ENCODE peak calls at places on chromosomes 6 and 20, in five cellular contexts. K is H9, J is mesenchymal stem cell, M is H1, N is trophoblast cell. A is an unnamed sample.

GRCh38 chr20:46364670-46365482 is 41.5 kb downstream of the ELMO2 start:
- DNase-seq in K (no peak), M (no peak), N (no peak), J (peak; percentile 12), A (no peak)

GRCh38 chr6:46648869-46649488 is 3.6 kb downstream of the CYP39A1 start:
- DNase-seq in N (peak; percentile 67), J (peak; percentile 30), K (no peak), M (no peak), A (no peak)

GRCh38 chr20:24608926-24609667 is 139.7 kb downstream of the SYNDIG1 start:
- DNase-seq in K (no peak), M (no peak), N (no peak), J (no peak), A (no peak)

GRCh38 chr6:57435475-57436163 is 118.2 kb downstream of the PRIM2 start:
- DNase-seq in J (no peak), N (no peak), K (no peak), M (no peak), A (no peak)

GRCh38 chr20:5078399-5078958 is 41.3 kb downstream of the PCNA start:
- DNase-seq in J (peak; percentile 45), M (no peak), K (no peak), N (peak; percentile 67), A (no peak)

GRCh38 chr20:4151991-4152695 is 136.8 kb upstream of the RNF24 start:
- DNase-seq in M (no peak), N (no peak), J (no peak), K (no peak), A (no peak)

GRCh38 chr6:31332637-31333602 is 24.1 kb downstream of the HLA-B start:
- DNase-seq in M (no peak), N (no peak), J (no peak), K (no peak), A (no peak)

GRCh38 chr6:142680308-142680707 is 264.7 kb downstream of the HIVEP2 start:
- DNase-seq in K (no peak), N (no peak), J (no peak), M (no peak), A (no peak)

GRCh38 chr6:13986700-13987399 is 62.1 kb downstream of the RNF182 start:
- DNase-seq in K (no peak), M (no peak), N (no peak), J (no peak), A (no peak)

GRCh38 chr6:72616406-72617015 is 5.4 kb upstream of the KCNQ5 start:
- DNase-seq in N (peak; percentile 62), K (no peak), J (peak; percentile 42), M (no peak), A (no peak)

GRCh38 chr20:50219520-50220086 is 29.0 kb downstream of the CEBPB start:
- DNase-seq in N (no peak), J (no peak), K (no peak), M (no peak), A (no peak)

GRCh38 chr20:49936153-49937022 is at the start of gene RNF114:
- DNase-seq in K (peak; percentile 88), M (peak; percentile 88), J (peak; percentile 88), N (peak; percentile 97), A (peak; percentile 90)

GRCh38 chr6:139927236-139927635 is 552.8 kb upstream of the CITED2 start:
- DNase-seq in J (peak; percentile 64), K (no peak), M (no peak), N (no peak), A (no peak)

GRCh38 chr6:4185419-4185818 is 50.0 kb upstream of the ECI2 start:
- DNase-seq in K (no peak), N (no peak), J (no peak), M (no peak), A (no peak)

GRCh38 chr6:109429496-109429895 is 10.9 kb downstream of the PPIL6 start:
- DNase-seq in J (no peak), K (no peak), N (no peak), M (no peak), A (no peak)

GRCh38 chr6:158194487-158195280 is 26.5 kb downstream of the GTF2H5 start:
- DNase-seq in J (no peak), K (peak; percentile 35), M (no peak), N (no peak), A (no peak)

GRCh38 chr6:41200901-41201783 is at the start of gene TREML2:
- DNase-seq in K (no peak), N (no peak), J (no peak), M (peak; percentile 43), A (no peak)

GRCh38 chr20:63290677-63291472 is 2.1 kb upstream of the COL20A1 start:
- DNase-seq in M (peak; percentile 98), N (peak; percentile 66), K (peak; percentile 85), J (peak; percentile 46), A (peak; percentile 44)

GRCh38 chr6:116328528-116328903 is 42.2 kb upstream of the DSE start:
- DNase-seq in N (no peak), J (peak; percentile 33), K (no peak), M (no peak), A (no peak)

GRCh38 chr6:195861-196360 is 96.4 kb upstream of the DUSP22 start:
- DNase-seq in J (peak; percentile 80), K (no peak), N (peak; percentile 13), M (no peak), A (no peak)

GRCh38 chr6:111462770-111463391 is 20.1 kb downstream of the REV3L start:
- DNase-seq in N (peak; percentile 24), M (no peak), J (peak; percentile 87), K (no peak), A (no peak)

GRCh38 chr6:111468329-111469012 is 14.5 kb downstream of the REV3L start:
- DNase-seq in K (no peak), N (peak; percentile 80), M (no peak), J (peak; percentile 53), A (no peak)

GRCh38 chr6:111461860-111462259 is 21.2 kb downstream of the REV3L start:
- DNase-seq in J (peak; percentile 41), N (no peak), K (no peak), M (no peak), A (no peak)

GRCh38 chr6:111469543-111469942 is 13.5 kb downstream of the REV3L start:
- DNase-seq in J (no peak), M (no peak), K (no peak), N (peak; percentile 57), A (no peak)

GRCh38 chr6:111464184-111464583 is 18.8 kb downstream of the REV3L start:
- DNase-seq in K (no peak), J (no peak), N (peak; percentile 35), M (no peak), A (no peak)
- H2BK12ac ChIP-seq in K (no peak overlapping the region), J (no peak overlapping the region), N (no peak overlapping the region), M (no peak overlapping the region), A (no peak overlapping the region)

DNA sequence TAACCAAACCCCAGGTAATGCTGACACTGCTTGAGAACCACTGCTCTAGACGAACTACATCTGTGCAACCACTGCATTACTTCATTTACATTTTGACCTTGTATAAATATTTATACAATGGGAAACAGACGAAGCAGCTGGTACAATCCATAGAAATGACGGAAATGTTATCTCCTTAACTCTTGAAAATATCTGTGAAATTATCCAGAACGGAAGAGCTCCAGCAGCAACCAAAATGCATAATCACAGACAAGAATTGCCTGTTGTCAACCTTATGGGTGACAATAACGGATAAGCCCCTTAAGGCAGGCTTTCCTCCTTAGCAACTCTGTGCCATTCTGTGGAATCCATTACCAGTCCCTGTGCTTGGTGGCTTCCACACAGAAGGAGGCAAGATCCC is 115.4 kb downstream of the DTNBP1 start:
- DNase-seq in N (peak; percentile 50), K (no peak), M (no peak), J (peak; percentile 91), A (no peak)
- H2BK12ac ChIP-seq in N (no peak overlapping the region), K (no peak overlapping the region), M (no peak overlapping the region), J (peak overlapping the region; percentile 82), A (no peak overlapping the region)

DNA sequence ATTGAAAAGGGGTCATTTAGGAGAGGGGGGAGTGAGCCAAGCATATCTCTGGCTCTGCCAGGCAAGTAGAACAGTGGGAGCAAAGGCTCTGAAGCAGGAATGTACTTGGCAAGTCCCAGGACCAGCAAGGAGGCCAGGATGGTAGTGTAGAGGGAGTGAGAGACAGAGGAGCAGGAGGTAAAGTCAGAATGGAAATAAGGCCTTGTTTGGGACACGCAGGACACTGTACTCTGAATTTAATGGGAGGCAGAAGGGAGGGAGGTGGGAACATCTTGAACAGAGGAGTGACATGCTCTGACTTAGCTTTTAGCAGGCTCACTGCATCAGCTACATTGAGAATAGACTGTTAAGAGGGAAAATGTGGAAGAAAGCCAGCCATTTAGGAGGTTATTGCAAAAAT is 37.0 kb upstream of the ENPP1 start:
- DNase-seq in J (no peak), N (no peak), M (no peak), K (no peak), A (no peak)
- H2BK12ac ChIP-seq in J (peak overlapping the region; percentile 9), N (no peak overlapping the region), M (no peak overlapping the region), K (no peak overlapping the region), A (no peak overlapping the region)

GRCh38 chr6:110633731-110634130 is 157.3 kb upstream of the SLC22A16 start:
- DNase-seq in M (no peak), N (no peak), K (no peak), J (no peak), A (no peak)

GRCh38 chr6:110636776-110637175 is 160.4 kb upstream of the SLC22A16 start:
- DNase-seq in N (no peak), K (no peak), J (no peak), M (no peak), A (no peak)

GRCh38 chr6:110629153-110629552 is 152.7 kb upstream of the SLC22A16 start:
- DNase-seq in N (no peak), M (no peak), K (no peak), J (no peak), A (no peak)

DNA sequence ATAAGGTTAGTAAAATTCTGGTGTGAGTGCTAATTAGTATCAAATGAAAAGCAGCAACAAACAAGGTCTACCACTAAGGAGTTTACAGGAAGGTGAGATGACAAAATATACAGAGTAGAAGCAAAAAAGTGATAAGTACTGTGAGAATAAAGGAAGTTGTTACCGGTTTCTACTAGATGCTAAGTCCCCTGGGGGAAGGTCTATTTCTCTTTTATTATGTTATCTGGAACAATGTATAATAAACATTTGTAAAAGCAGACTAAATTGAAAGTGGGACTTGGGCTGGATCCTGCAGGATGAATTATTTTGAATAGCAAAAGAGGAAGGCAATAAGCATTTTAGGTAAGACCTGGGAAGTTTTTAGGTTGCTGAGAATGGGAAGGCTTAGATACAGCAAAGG is 158.7 kb upstream of the SLC22A16 start:
- DNase-seq in J (no peak), K (no peak), M (no peak), N (no peak), A (no peak)
- H2BK12ac ChIP-seq in J (no peak overlapping the region), K (no peak overlapping the region), M (no peak overlapping the region), N (no peak overlapping the region), A (no peak overlapping the region)

DNA sequence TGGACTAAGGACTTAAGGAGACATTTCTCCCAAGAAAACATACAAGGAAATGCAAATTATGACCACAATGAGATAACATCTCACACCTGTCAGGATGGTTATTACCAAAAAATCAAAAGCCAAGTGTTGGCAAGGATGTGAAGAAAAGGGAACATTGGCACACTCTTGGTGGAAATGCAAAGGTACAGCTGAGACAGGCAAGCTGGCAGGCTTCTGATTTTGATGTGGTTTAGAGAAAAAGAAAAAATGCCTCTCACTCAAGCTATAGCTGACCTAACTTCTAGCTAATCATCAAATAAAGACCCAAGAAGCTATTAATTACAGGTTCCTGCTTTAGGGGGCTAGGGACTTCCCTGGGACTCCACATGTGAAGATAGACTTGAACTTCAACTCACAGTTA is 139.8 kb downstream of the THEMIS start:
- DNase-seq in N (no peak), K (no peak), M (no peak), J (no peak), A (no peak)
- H2BK12ac ChIP-seq in N (no peak overlapping the region), K (no peak overlapping the region), M (no peak overlapping the region), J (no peak overlapping the region), A (no peak overlapping the region)